ENCODE peak calls at places on chromosomes 12 and 14, in eight cellular contexts. J is left cardiac atrium, X is Right ventricle myocardium superior, O is hepatic stellate cell, I is GM03348, S is 8988T, U is HT1080, V is KG1. N is an unnamed sample.

GRCh38 chr14:100903672-100904185 is at the start of gene RTL1:
- DNase-seq in J (no peak), X (peak), O (no peak), I (no peak), S (no peak), U (no peak), V (no peak), N (no peak)

GRCh38 chr12:124523071-124523470 is 44.3 kb downstream of the NCOR2 start:
- DNase-seq in J (no peak), X (peak), O (no peak), I (peak), S (no peak), U (no peak), V (no peak), N (no peak)

GRCh38 chr12:58204086-58204485 is 262.7 kb downstream of the ATP23 start:
- DNase-seq in J (no peak), X (no peak), O (no peak), I (peak), S (no peak), U (no peak), V (no peak), N (no peak)

GRCh38 chr14:53894456-53894855 is 62.2 kb downstream of the BMP4 start:
- DNase-seq in J (no peak), X (no peak), O (peak), I (peak), S (no peak), U (peak), V (no peak), N (no peak)

GRCh38 chr12:122368361-122369073 is 54.0 kb downstream of the CLIP1 start:
- DNase-seq in J (no peak), X (no peak), O (no peak), I (peak), S (no peak), U (peak), V (no peak), N (no peak)

GRCh38 chr12:23540572-23540971 is 408.9 kb downstream of the SOX5 start:
- DNase-seq in J (no peak), X (no peak), O (no peak), I (no peak), S (no peak), U (no peak), V (no peak), N (no peak)

GRCh38 chr12:115660211-115660805 is 617.2 kb downstream of the MED13L start:
- DNase-seq in J (peak), X (no peak), O (peak), I (peak), S (no peak), U (peak), V (no peak), N (no peak)

GRCh38 chr12:124195226-124195938 is 99.5 kb upstream of the RFLNA start:
- DNase-seq in J (no peak), X (no peak), O (no peak), I (no peak), S (no peak), U (no peak), V (no peak), N (no peak)

GRCh38 chr12:83143937-83144336 is 457.2 kb downstream of the TMTC2 start:
- DNase-seq in J (no peak), X (no peak), O (no peak), I (no peak), S (no peak), U (no peak), V (no peak), N (no peak)

GRCh38 chr12:13203028-13203922 is 6.7 kb downstream of the EMP1 start:
- DNase-seq in J (peak), X (peak), O (no peak), I (peak), S (peak), U (no peak), V (no peak), N (no peak)

GRCh38 chr14:68506021-68506644 is 286.7 kb downstream of the ZFP36L1 start:
- DNase-seq in J (no peak), X (no peak), O (peak), I (peak), S (peak), U (peak), V (no peak), N (no peak)

GRCh38 chr12:10563966-10564365 is 49.4 kb downstream of the MAGOHB start:
- DNase-seq in J (no peak), X (no peak), O (no peak), I (no peak), S (no peak), U (no peak), V (no peak), N (no peak)

GRCh38 chr14:33357225-33358010 is 418.7 kb downstream of the NPAS3 start:
- DNase-seq in J (peak), X (no peak), O (no peak), I (no peak), S (no peak), U (no peak), V (no peak), N (no peak)